ENCODE peak calls at places on chromosome 20, in five cellular contexts. G is NB4, Y is A549, K is RWPE1, A is fibroblast of pulmonary artery. W is an unnamed sample.
A peak's percentile ranks its signal among the peaks of the same experiment; 100 is the strongest.

GRCh38 chr20:17848249-17848648 is 120.3 kb downstream of the SNX5 start:
- DNase-seq in G (no peak), Y (no peak), K (no peak), A (no peak), W (no peak)

GRCh38 chr20:57263767-57264150 is 2.7 kb downstream of the BMP7 start:
- DNase-seq in G (no peak), Y (no peak), K (no peak), A (no peak), W (no peak)

GRCh38 chr20:21707999-21708737 is 2.7 kb downstream of the PAX1 start:
- DNase-seq in G (no peak), Y (no peak), K (no peak), A (no peak), W (no peak)

GRCh38 chr20:56429496-56429895 is 17.4 kb downstream of the CASS4 start:
- DNase-seq in G (peak; percentile 63), Y (no peak), K (no peak), A (peak; percentile 65), W (peak; percentile 78)

GRCh38 chr20:33322456-33322855 is 39.4 kb downstream of the BPIFB1 start:
- DNase-seq in G (no peak), Y (no peak), K (no peak), A (no peak), W (no peak)

GRCh38 chr20:10513091-10513490 is 78.0 kb downstream of the SLX4IP start:
- DNase-seq in G (no peak), Y (no peak), K (no peak), A (no peak), W (no peak)

GRCh38 chr20:20229595-20229994 is 138.3 kb upstream of the INSM1 start:
- DNase-seq in G (no peak), Y (no peak), K (no peak), A (no peak), W (no peak)

GRCh38 chr20:50070361-50070760 is 42.6 kb downstream of the UBE2V1 start:
- DNase-seq in G (peak; percentile 43), Y (no peak), K (no peak), A (no peak), W (peak; percentile 14)

GRCh38 chr20:54221996-54222890 is 14.4 kb downstream of the PFDN4 start:
- DNase-seq in G (no peak), Y (no peak), K (no peak), A (no peak), W (no peak)

GRCh38 chr20:46051556-46052323 is 22.7 kb downstream of the SLC12A5 start:
- DNase-seq in G (no peak), Y (peak; percentile 35), K (peak; percentile 39), A (no peak), W (no peak)

GRCh38 chr20:6045566-6045965 is 8.3 kb downstream of the LRRN4 start:
- DNase-seq in G (peak; percentile 25), Y (no peak), K (no peak), A (no peak), W (no peak)

GRCh38 chr20:61620174-61620573 is 368.1 kb downstream of the CDH4 start:
- DNase-seq in G (no peak), Y (no peak), K (no peak), A (no peak), W (no peak)

GRCh38 chr20:63846128-63846771 is 15.0 kb upstream of the ABHD16B start:
- DNase-seq in G (peak; percentile 46), Y (peak; percentile 56), K (peak; percentile 58), A (no peak), W (no peak)

GRCh38 chr20:61562897-61563504 is 310.9 kb downstream of the CDH4 start:
- DNase-seq in G (no peak), Y (no peak), K (no peak), A (no peak), W (no peak)

GRCh38 chr20:11331096-11331495 is 586.6 kb upstream of the BTBD3 start:
- DNase-seq in G (no peak), Y (no peak), K (no peak), A (no peak), W (no peak)

GRCh38 chr20:62361799-62362589 is 5.1 kb downstream of the LAMA5 start:
- DNase-seq in G (no peak), Y (no peak), K (peak; percentile 84), A (no peak), W (no peak)

GRCh38 chr20:4161447-4162251 is 146.3 kb upstream of the RNF24 start:
- DNase-seq in G (no peak), Y (no peak), K (peak; percentile 36), A (no peak), W (peak; percentile 51)

GRCh38 chr20:7220755-7221154 is 453.3 kb downstream of the BMP2 start:
- DNase-seq in G (no peak), Y (no peak), K (no peak), A (no peak), W (no peak)

GRCh38 chr20:32968833-32969241 is 35.4 kb downstream of the SUN5 start:
- DNase-seq in G (no peak), Y (no peak), K (no peak), A (no peak), W (peak; percentile 71)

GRCh38 chr20:54126809-54127655 is 46.8 kb downstream of the CYP24A1 start:
- DNase-seq in G (no peak), Y (no peak), K (no peak), A (no peak), W (no peak)

GRCh38 chr20:14498809-14499208 is 161.4 kb upstream of the FLRT3 start:
- DNase-seq in G (no peak), Y (no peak), K (no peak), A (no peak), W (no peak)

GRCh38 chr20:3235661-3236324 is 3.2 kb downstream of the SLC4A11 start:
- DNase-seq in G (peak; percentile 46), Y (peak; percentile 65), K (peak; percentile 92), A (peak; percentile 22), W (no peak)

GRCh38 chr20:3857405-3857804 is 10.8 kb downstream of the MAVS start:
- DNase-seq in G (no peak), Y (no peak), K (no peak), A (no peak), W (no peak)

GRCh38 chr20:41572010-41572572 is 46.1 kb downstream of the CHD6 start:
- DNase-seq in G (no peak), Y (no peak), K (no peak), A (peak; percentile 10), W (no peak)
- TF ChIP-seq CTCF in G (no peak), Y (no peak), K (no peak), A (peak; percentile 33), W (no peak)

GRCh38 chr20:34578521-34579147 is 20.1 kb downstream of the MAP1LC3A start:
- DNase-seq in G (no peak), Y (no peak), K (no peak), A (no peak), W (no peak)

GRCh38 chr20:34580588-34580940 is 22.0 kb downstream of the MAP1LC3A start:
- DNase-seq in G (no peak), Y (no peak), K (no peak), A (no peak), W (no peak)

GRCh38 chr20:34579936-34580587 is 21.5 kb downstream of the MAP1LC3A start:
- DNase-seq in G (peak; percentile 34), Y (no peak), K (no peak), A (no peak), W (peak; percentile 24)

GRCh38 chr20:34578040-34578439 is 19.5 kb downstream of the MAP1LC3A start:
- DNase-seq in G (peak; percentile 62), Y (no peak), K (no peak), A (peak; percentile 63), W (no peak)

GRCh38 chr20:34579191-34579661 is 20.7 kb downstream of the MAP1LC3A start:
- DNase-seq in G (peak; percentile 53), Y (no peak), K (peak; percentile 94), A (peak; percentile 86), W (no peak)
- TF ChIP-seq CTCF in G (peak; percentile 24), Y (peak; percentile 82), K (peak; percentile 95), A (peak; percentile 87), W (no peak)

GRCh38 chr20:38920411-38920810 is 5.8 kb upstream of the FAM83D start:
- DNase-seq in G (no peak), Y (no peak), K (no peak), A (no peak), W (no peak)
- TF ChIP-seq CTCF in G (no peak), Y (no peak), K (no peak), A (no peak), W (no peak)

DNA sequence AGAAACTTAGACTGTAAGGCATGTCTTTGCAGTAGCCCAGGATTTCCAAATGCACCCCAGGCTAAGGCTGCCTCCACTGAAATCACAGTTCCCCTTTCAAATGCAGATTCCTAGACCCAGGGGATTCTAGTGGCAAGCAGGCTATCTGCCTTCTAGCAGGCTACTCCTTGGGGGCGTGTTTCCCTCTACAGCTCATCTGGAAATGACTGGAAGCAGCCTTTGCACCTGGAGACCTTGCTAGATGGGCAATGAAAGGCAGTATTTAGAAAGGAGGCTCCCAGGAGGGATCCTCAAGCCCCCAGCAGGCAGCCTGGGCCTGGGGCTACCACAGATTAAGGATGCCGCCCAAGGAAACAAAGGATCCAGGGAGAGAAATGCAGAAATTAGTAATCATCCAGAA is 26.0 kb upstream of the SYNDIG1 start:
- DNase-seq in G (no peak), Y (no peak), K (no peak), A (no peak), W (no peak)
- TF ChIP-seq CTCF in G (no peak), Y (no peak), K (no peak), A (no peak), W (no peak)

GRCh38 chr20:48921168-48921882 is at the start of gene ARFGEF2:
- DNase-seq in G (peak; percentile 95), Y (peak; percentile 92), K (peak; percentile 99), A (peak; percentile 90), W (peak; percentile 92)
- TF ChIP-seq CTCF in G (no peak), Y (no peak), K (no peak), A (no peak), W (no peak)

GRCh38 chr20:2102585-2103453 is 1.2 kb downstream of the STK35 start:
- DNase-seq in G (peak; percentile 94), Y (peak; percentile 95), K (peak; percentile 96), A (peak; percentile 87), W (peak; percentile 85)
- TF ChIP-seq CTCF in G (no peak), Y (no peak), K (no peak), A (no peak), W (no peak)

GRCh38 chr20:12798286-12798685 is 210.5 kb upstream of the SPTLC3 start:
- DNase-seq in G (no peak), Y (no peak), K (no peak), A (no peak), W (no peak)
- TF ChIP-seq CTCF in G (no peak), Y (no peak), K (no peak), A (no peak), W (no peak)

W was measured in activated CD8-positive, alpha-beta T cell treated with anti-CD3 and anti-CD28 coated beads for 36 hours.